ENCODE peak calls at places on chromosomes 16 and 17, in five cellular contexts. N is A549, R is stomach, W is H1, Z is sigmoid colon. H is an unnamed sample.

GRCh38 chr16:51431517-51432241 is 280.6 kb upstream of the SALL1 start:
- DNase-seq in N (peak; percentile 30), R (no peak), W (no peak), Z (no peak), H (no peak)

GRCh38 chr16:2027024-2028010 is 615 bp downstream of the NHERF2 start:
- DNase-seq in N (peak; percentile 43), R (no peak), W (peak; percentile 66), Z (no peak), H (no peak)

GRCh38 chr17:28725166-28725659 is 820 bp downstream of the TLCD1 start:
- DNase-seq in N (peak; percentile 88), R (no peak), W (no peak), Z (peak; percentile 70), H (no peak)

GRCh38 chr17:61416211-61416539 is 16.5 kb downstream of the TBX2 start:
- DNase-seq in N (no peak), R (no peak), W (no peak), Z (no peak), H (peak; percentile 82)

GRCh38 chr16:74752258-74752657 is 22.4 kb downstream of the FA2H start:
- DNase-seq in N (no peak), R (no peak), W (no peak), Z (no peak), H (no peak)

GRCh38 chr17:31492880-31493655 is 101.6 kb downstream of the RAB11FIP4 start:
- DNase-seq in N (no peak), R (peak; percentile 43), W (no peak), Z (no peak), H (no peak)

GRCh38 chr16:14101415-14101814 is 30.3 kb downstream of the MRTFB start:
- DNase-seq in N (no peak), R (no peak), W (no peak), Z (no peak), H (no peak)

GRCh38 chr16:76527244-76527643 is 250.0 kb downstream of the CNTNAP4 start:
- DNase-seq in N (no peak), R (no peak), W (no peak), Z (no peak), H (no peak)

GRCh38 chr17:75128694-75129505 is 2.6 kb downstream of the NT5C start:
- DNase-seq in N (no peak), R (no peak), W (no peak), Z (no peak), H (no peak)

GRCh38 chr16:85376292-85377095 is 236.6 kb upstream of the GSE1 start:
- DNase-seq in N (no peak), R (peak; percentile 67), W (no peak), Z (peak; percentile 87), H (no peak)

GRCh38 chr16:85969591-85969990 is 70.6 kb downstream of the IRF8 start:
- DNase-seq in N (no peak), R (no peak), W (no peak), Z (no peak), H (no peak)

GRCh38 chr17:78383725-78384471 is 5.4 kb downstream of the PGS1 start:
- DNase-seq in N (no peak), R (peak; percentile 57), W (no peak), Z (peak; percentile 93), H (peak; percentile 95)

GRCh38 chr16:19105131-19105530 is 8.6 kb upstream of the ITPRIPL2 start:
- DNase-seq in N (no peak), R (no peak), W (no peak), Z (no peak), H (no peak)

GRCh38 chr17:55086635-55087058 is 118.1 kb downstream of the STXBP4 start:
- DNase-seq in N (peak; percentile 57), R (no peak), W (no peak), Z (no peak), H (no peak)

GRCh38 chr16:56673916-56674315 is 4.3 kb downstream of the MT1H start:
- DNase-seq in N (peak; percentile 54), R (peak; percentile 56), W (no peak), Z (no peak), H (no peak)

GRCh38 chr17:77794846-77795245 is 163.7 kb upstream of the TNRC6C start:
- DNase-seq in N (no peak), R (no peak), W (no peak), Z (no peak), H (no peak)

GRCh38 chr16:66728117-66728787 is 23.2 kb downstream of the DYNC1LI2 start:
- DNase-seq in N (peak; percentile 66), R (peak; percentile 37), W (no peak), Z (peak; percentile 67), H (no peak)

GRCh38 chr17:16986391-16986790 is 14.5 kb upstream of the TNFRSF13B start:
- DNase-seq in N (no peak), R (no peak), W (no peak), Z (no peak), H (no peak)

DNA sequence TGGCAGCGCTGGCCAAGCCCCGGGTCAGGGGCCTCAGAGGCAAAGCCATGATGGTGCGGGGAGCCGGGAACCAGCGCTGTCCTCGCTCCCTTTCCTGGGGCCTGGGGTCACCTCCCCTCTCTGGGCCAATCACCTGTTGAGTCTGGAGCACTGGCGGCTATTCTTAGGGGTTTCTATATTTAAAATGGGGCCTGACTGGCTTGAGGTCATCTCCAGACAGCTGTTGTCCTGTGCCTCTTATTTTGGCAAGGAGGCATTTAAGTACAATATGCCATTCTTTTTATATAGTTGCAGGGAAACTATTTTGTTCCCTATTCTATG is at the start of gene COX6A2:
- DNase-seq in N (no peak), R (no peak), W (no peak), Z (no peak), H (no peak)
- H3K4me3 ChIP-seq in N (no peak within 1 kb of the TSS), R (peak within 1 kb of the TSS; percentile 40), W (peak within 1 kb of the TSS; percentile 50), Z (peak within 1 kb of the TSS; percentile 38), H (peak within 1 kb of the TSS; percentile 53)

DNA sequence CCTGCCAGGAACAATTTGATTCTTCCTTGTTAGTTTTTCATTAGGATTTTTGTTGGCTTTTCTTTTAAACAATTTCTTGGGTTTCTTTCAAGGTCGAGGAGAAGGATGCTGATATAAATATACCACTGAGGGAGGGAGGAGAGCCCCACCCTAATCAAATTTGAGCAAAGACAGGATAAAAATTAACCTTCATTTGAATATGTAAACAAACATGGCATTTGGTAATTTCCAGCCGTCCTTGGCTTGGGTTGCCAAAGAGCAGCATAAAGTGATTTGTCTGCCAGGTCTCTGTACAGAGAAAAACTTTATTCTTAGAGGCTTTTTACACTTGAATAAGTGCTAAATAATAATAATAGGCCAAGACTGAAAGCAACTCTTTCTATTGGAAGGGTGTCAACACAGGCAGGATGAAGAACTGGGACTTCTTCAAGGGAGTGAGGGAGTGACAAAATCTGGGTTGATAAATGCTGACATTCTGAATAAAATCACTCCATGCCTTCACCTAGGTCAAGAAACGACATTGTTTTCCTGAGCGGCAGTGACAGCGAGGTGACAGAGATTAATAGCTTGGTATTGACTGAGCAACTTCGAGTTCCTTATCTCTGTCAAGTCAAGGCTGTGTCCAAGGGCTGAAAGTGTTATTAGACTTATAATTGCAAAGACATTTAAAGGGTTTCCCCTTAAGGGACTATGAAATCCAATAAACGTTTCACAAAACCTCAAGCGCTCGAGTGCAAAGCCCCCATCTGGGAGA is 269.4 kb upstream of the N4BP1 start:
- DNase-seq in N (no peak), R (no peak), W (no peak), Z (no peak), H (no peak)
- TF ChIP-seq EP300 in N (no peak), R (no peak), W (no peak), Z (no peak), H (no peak)

GRCh38 chr17:32519769-32520701 is 33.2 kb downstream of the CDK5R1 start:
- DNase-seq in N (no peak), R (peak; percentile 30), W (no peak), Z (peak; percentile 50), H (no peak)
- H3K4me1 ChIP-seq in N (no peaks in the 10 kb centered on the region), R (peaks cover 13% of the 10 kb centered on the region), W (peaks cover 21% of the 10 kb centered on the region), Z (peaks cover 15% of the 10 kb centered on the region), H (peaks cover 22% of the 10 kb centered on the region)

GRCh38 chr16:31010943-31011342 is 505 bp upstream of the STX1B start:
- DNase-seq in N (no peak), R (no peak), W (no peak), Z (no peak), H (no peak)

GRCh38 chr16:31010539-31010938 is at the start of gene STX1B:
- DNase-seq in N (no peak), R (no peak), W (peak; percentile 87), Z (no peak), H (no peak)

GRCh38 chr16:31009120-31009519 is 1.3 kb downstream of the STX1B start:
- DNase-seq in N (no peak), R (no peak), W (no peak), Z (no peak), H (no peak)

GRCh38 chr16:31008154-31008950 is 2.1 kb downstream of the STX1B start:
- DNase-seq in N (no peak), R (no peak), W (no peak), Z (no peak), H (no peak)

DNA sequence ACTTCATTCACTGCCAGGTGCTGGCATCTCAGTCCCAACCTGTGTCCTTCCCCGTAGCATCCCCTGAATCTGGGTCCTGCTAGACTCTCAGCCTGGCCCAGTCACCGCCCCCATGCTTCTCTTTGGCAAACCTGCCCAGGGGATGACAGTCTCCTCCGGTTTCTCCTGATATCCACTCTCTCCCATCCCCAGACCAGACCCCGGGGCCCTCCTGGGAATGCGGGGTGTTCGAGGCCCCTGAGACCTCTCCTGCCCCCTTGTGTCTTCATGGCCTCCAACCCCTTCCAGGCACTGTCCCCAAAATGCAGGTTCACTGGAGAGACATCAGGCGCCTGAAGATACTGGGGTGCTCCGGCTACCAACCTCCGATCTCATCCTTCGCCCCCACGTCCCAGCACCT is 544 bp downstream of the STX1B start:
- DNase-seq in N (no peak), R (no peak), W (peak; percentile 65), Z (no peak), H (no peak)
- H3K4me3 ChIP-seq in N (no peak overlapping the region), R (no peak overlapping the region), W (peak overlapping the region; percentile 63), Z (peak overlapping the region; percentile 18), H (peak overlapping the region; percentile 47)

DNA sequence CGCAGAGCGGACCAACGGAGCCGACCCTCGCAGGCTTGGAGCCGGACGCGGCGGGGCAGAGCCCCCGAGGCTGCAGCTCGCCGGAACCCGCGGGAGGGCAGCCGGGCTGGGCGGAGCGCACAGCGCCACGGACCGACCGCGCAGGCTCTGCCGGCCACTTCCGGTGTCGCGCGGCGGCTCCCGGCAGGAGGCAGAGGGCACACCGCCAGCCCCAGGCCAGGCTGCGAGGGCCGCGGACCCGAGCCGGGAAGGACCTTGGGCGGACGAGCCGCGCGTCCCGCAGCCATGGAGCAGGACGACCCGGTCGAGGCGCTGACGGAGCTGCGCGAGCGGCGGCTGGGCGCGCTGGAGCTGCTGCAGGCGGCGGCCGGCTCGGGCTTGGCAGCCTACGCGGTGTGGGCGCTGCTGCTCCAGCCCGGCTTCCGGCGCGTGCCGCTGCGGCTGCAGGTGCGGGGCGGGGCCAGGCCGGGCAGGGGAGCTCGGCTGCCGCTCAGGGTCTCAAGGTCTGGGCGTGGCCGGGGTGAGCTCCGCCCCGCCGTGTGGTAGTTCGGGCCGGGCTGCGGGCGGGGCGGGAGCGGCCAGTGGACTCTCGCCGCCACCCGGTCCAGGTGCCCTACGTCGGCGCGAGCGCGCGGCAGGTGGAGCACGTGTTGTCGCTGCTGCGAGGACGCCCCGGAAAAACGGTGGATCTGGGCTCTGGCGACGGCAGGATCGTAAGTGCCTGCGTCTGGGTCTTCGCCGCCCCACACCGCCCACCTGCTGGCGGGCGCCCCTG is at the start of gene ANTKMT:
- DNase-seq in N (peak; percentile 88), R (peak; percentile 89), W (peak; percentile 93), Z (peak; percentile 86), H (no peak)
- TF ChIP-seq EP300 in N (no peak), R (no peak), W (no peak), Z (no peak), H (no peak)